ENCODE peak calls at places on chromosomes 6 and 20, in nine cellular contexts. F, C, G, M, A, I, H, R and Y are unnamed samples.

GRCh38 chr6:159372333-159372732 is 203.1 kb downstream of the FNDC1 start:
- DNase-seq in M (no peak), A (no peak), R (no peak), C (no peak), I (no peak), F (no peak), H (no peak), G (no peak), Y (no peak)

GRCh38 chr6:160933256-160933655 is 58.3 kb upstream of the MAP3K4 start:
- DNase-seq in R (no peak), F (no peak), G (no peak), C (no peak), M (no peak), H (no peak), I (peak; percentile 22), A (no peak), Y (no peak)

GRCh38 chr6:33317418-33317667 is 201 bp downstream of the ZBTB22 start:
- DNase-seq in H (peak; percentile 64), G (no peak), A (no peak), I (no peak), C (no peak), R (no peak), M (peak; percentile 82), F (no peak), Y (no peak)

GRCh38 chr6:109465772-109466171 is 10.2 kb upstream of the MICAL1 start:
- DNase-seq in H (no peak), F (no peak), A (no peak), R (no peak), G (no peak), M (peak; percentile 43), C (no peak), I (no peak), Y (peak; percentile 50)

GRCh38 chr6:108921547-108922331 is 73.5 kb downstream of the ARMC2 start:
- DNase-seq in I (no peak), M (no peak), G (peak; percentile 31), A (no peak), C (no peak), R (no peak), H (no peak), F (no peak), Y (no peak)

GRCh38 chr20:50694379-50695143 is 3.2 kb upstream of the RIPOR3 start:
- DNase-seq in R (no peak), M (no peak), I (no peak), H (no peak), C (no peak), F (no peak), A (no peak), G (peak; percentile 36), Y (no peak)

GRCh38 chr6:133741375-133741861 is 147.5 kb upstream of the TCF21 start:
- DNase-seq in C (no peak), M (peak; percentile 66), F (no peak), R (no peak), I (no peak), G (peak; percentile 13), A (no peak), H (no peak), Y (peak; percentile 86)

GRCh38 chr6:6746334-6746969 is 157.9 kb downstream of the LY86 start:
- DNase-seq in M (no peak), C (no peak), I (no peak), G (peak; percentile 67), A (no peak), R (no peak), H (no peak), F (no peak), Y (no peak)

GRCh38 chr20:63698739-63699465 is 2.5 kb downstream of the TNFRSF6B start:
- DNase-seq in M (no peak), G (peak; percentile 94), C (no peak), H (no peak), R (peak; percentile 93), F (no peak), I (no peak), A (peak; percentile 58), Y (no peak)

GRCh38 chr6:14088600-14089168 is 28.9 kb upstream of the CD83 start:
- DNase-seq in M (no peak), R (no peak), C (no peak), A (no peak), F (no peak), I (no peak), H (no peak), G (no peak), Y (no peak)

GRCh38 chr6:3816251-3816650 is 32.9 kb upstream of the FAM50B start:
- DNase-seq in G (no peak), A (no peak), R (no peak), I (no peak), F (no peak), M (no peak), C (no peak), H (no peak), Y (no peak)

GRCh38 chr6:26398555-26398954 is 3.5 kb upstream of the BTN3A1 start:
- DNase-seq in M (no peak), A (no peak), R (no peak), C (no peak), G (no peak), I (no peak), F (no peak), H (no peak), Y (no peak)

GRCh38 chr6:108888745-108889144 is 40.5 kb downstream of the ARMC2 start:
- DNase-seq in R (no peak), H (no peak), F (no peak), C (no peak), A (no peak), G (no peak), I (no peak), M (no peak), Y (no peak)

GRCh38 chr20:46151936-46152335 is 33.8 kb downstream of the CD40 start:
- DNase-seq in F (no peak), A (no peak), G (no peak), R (peak; percentile 36), I (no peak), C (no peak), M (no peak), H (no peak), Y (no peak)

GRCh38 chr6:149440735-149441662 is 40.9 kb downstream of the SUMO4 start:
- DNase-seq in M (no peak), R (no peak), A (no peak), F (no peak), C (no peak), I (no peak), G (peak; percentile 50), H (no peak), Y (no peak)

GRCh38 chr6:168342626-168343025 is 23.0 kb upstream of the DACT2 start:
- DNase-seq in M (no peak), G (no peak), A (no peak), R (peak; percentile 82), F (no peak), I (no peak), H (peak; percentile 54), C (peak; percentile 72), Y (no peak)

GRCh38 chr6:158316022-158316421 is 3.8 kb downstream of the TULP4 start:
- DNase-seq in G (peak; percentile 39), C (no peak), R (no peak), M (no peak), A (no peak), I (no peak), F (no peak), H (no peak), Y (no peak)

GRCh38 chr20:45685896-45686295 is 15.9 kb upstream of the WFDC11 start:
- DNase-seq in A (no peak), R (peak; percentile 11), F (no peak), H (no peak), I (peak; percentile 20), G (no peak), C (no peak), M (no peak), Y (no peak)

GRCh38 chr6:10205892-10206291 is 209.0 kb downstream of the TFAP2A start:
- DNase-seq in F (no peak), G (no peak), M (no peak), A (no peak), H (no peak), C (no peak), R (no peak), I (no peak), Y (no peak)

GRCh38 chr6:154461348-154461747 is 49.1 kb downstream of the CNKSR3 start:
- DNase-seq in G (no peak), H (no peak), R (no peak), M (no peak), I (no peak), C (no peak), A (no peak), F (no peak), Y (no peak)

GRCh38 chr6:134740473-134741192 is 209.3 kb downstream of the ALDH8A1 start:
- DNase-seq in R (no peak), H (no peak), F (no peak), G (peak; percentile 60), A (no peak), I (no peak), M (no peak), C (no peak), Y (no peak)

GRCh38 chr6:168127384-168127868 is 48.4 kb upstream of the FRMD1 start:
- DNase-seq in F (no peak), I (no peak), G (no peak), C (peak; percentile 69), R (no peak), H (no peak), A (no peak), M (no peak), Y (no peak)

GRCh38 chr20:48295445-48295903 is 510.2 kb upstream of the SULF2 start:
- DNase-seq in C (no peak), H (no peak), M (no peak), F (no peak), A (no peak), R (peak; percentile 79), G (peak; percentile 94), I (peak; percentile 87), Y (peak; percentile 87)

GRCh38 chr20:63125893-63126601 is 89.9 kb downstream of the YTHDF1 start:
- DNase-seq in R (no peak), I (no peak), A (no peak), M (no peak), C (peak; percentile 68), H (peak; percentile 30), F (no peak), G (no peak), Y (no peak)

GRCh38 chr6:37725967-37726366 is 28.3 kb upstream of the MDGA1 start:
- DNase-seq in M (no peak), R (peak; percentile 81), F (no peak), G (peak; percentile 16), I (no peak), A (no peak), C (no peak), H (peak; percentile 42), Y (no peak)

GRCh38 chr6:112222111-112222726 is 32.1 kb downstream of the LAMA4 start:
- DNase-seq in A (no peak), R (no peak), G (peak; percentile 80), F (no peak), M (no peak), I (no peak), C (no peak), H (no peak), Y (no peak)

GRCh38 chr6:143449731-143450452 is 603 bp downstream of the ADAT2 start:
- DNase-seq in H (peak; percentile 39), I (no peak), C (no peak), F (peak; percentile 14), G (peak; percentile 23), R (peak; percentile 15), A (peak; percentile 12), M (peak; percentile 6), Y (peak; percentile 39)

GRCh38 chr6:166307082-166307980 is 861 bp downstream of the PRR18 start:
- DNase-seq in H (peak; percentile 43), C (no peak), R (peak; percentile 40), M (no peak), F (no peak), G (no peak), A (no peak), I (no peak), Y (no peak)

GRCh38 chr6:33816911-33817310 is 13.1 kb upstream of the MLN start:
- DNase-seq in H (no peak), A (no peak), I (no peak), C (no peak), F (no peak), M (no peak), R (no peak), G (no peak), Y (no peak)

GRCh38 chr20:8131598-8132014 is 460 bp upstream of the PLCB1 start:
- DNase-seq in R (no peak), I (no peak), A (no peak), H (no peak), C (no peak), M (no peak), G (peak; percentile 51), F (no peak), Y (no peak)

GRCh38 chr6:56459030-56459805 is 183.5 kb downstream of the DST start:
- DNase-seq in M (no peak), H (no peak), G (no peak), C (no peak), I (no peak), F (no peak), R (no peak), A (no peak), Y (no peak)